ENCODE peak calls at places on chromosomes 11 and 22, in four cellular contexts. Z is body of pancreas, U is transverse colon, M is A549. K is an unnamed sample.

GRCh38 chr22:30609260-30610185 is 2.5 kb downstream of the TCN2 start:
- DNase-seq in Z (peak), M (peak), U (peak), K (peak)

GRCh38 chr11:36210529-36210928 is 78.7 kb downstream of the COMMD9 start:
- DNase-seq in M (no peak), Z (no peak), U (no peak), K (peak)

GRCh38 chr11:64389851-64390250 is 30.9 kb downstream of the RPS6KA4 start:
- DNase-seq in U (no peak), M (no peak), Z (no peak), K (no peak)

GRCh38 chr22:37581534-37581933 is 1.6 kb upstream of the LGALS2 start:
- DNase-seq in U (peak), M (no peak), Z (peak), K (peak)

GRCh38 chr22:44881624-44882023 is 128.2 kb downstream of the PHF21B start:
- DNase-seq in U (no peak), Z (no peak), M (no peak), K (no peak)

GRCh38 chr22:17678817-17679385 is 40.3 kb downstream of the BCL2L13 start:
- DNase-seq in M (no peak), U (no peak), Z (no peak), K (no peak)

GRCh38 chr11:15707971-15708370 is 593.2 kb downstream of the INSC start:
- DNase-seq in U (peak), Z (peak), M (peak), K (peak)

GRCh38 chr11:76783294-76783900 is at the start of gene TSKU:
- DNase-seq in U (no peak), M (no peak), Z (peak), K (no peak)

GRCh38 chr22:39384750-39385480 is 14.7 kb upstream of the TAB1 start:
- DNase-seq in U (no peak), M (peak), Z (no peak), K (no peak)

GRCh38 chr22:32780726-32781310 is 20.7 kb upstream of the TIMP3 start:
- DNase-seq in Z (no peak), U (no peak), M (no peak), K (no peak)

GRCh38 chr11:36818410-36818809 is 220.4 kb upstream of the RAG2 start:
- DNase-seq in Z (no peak), M (no peak), U (peak), K (no peak)

GRCh38 chr11:134759855-134760254 is 347.8 kb upstream of the B3GAT1 start:
- DNase-seq in U (no peak), M (no peak), Z (no peak), K (peak)

GRCh38 chr11:72308226-72309073 is 64.5 kb upstream of the PHOX2A start:
- DNase-seq in Z (peak), U (no peak), M (no peak), K (no peak)

GRCh38 chr11:28110108-28110838 is 2.1 kb downstream of the METTL15 start:
- DNase-seq in U (peak), M (peak), Z (peak), K (peak)

GRCh38 chr11:83033972-83034672 is 37.6 kb downstream of the RAB30 start:
- DNase-seq in Z (peak), U (peak), M (no peak), K (peak)

GRCh38 chr22:19942886-19943664 is 1.5 kb upstream of the TXNRD2 start:
- DNase-seq in M (no peak), U (no peak), Z (peak), K (no peak)

GRCh38 chr11:116366980-116367640 is 405.7 kb downstream of the BUD13 start:
- DNase-seq in M (no peak), Z (no peak), U (no peak), K (no peak)

GRCh38 chr11:61814242-61814957 is 2.4 kb downstream of the FADS1 start:
- DNase-seq in U (peak), Z (peak), M (no peak), K (no peak)

GRCh38 chr11:118604566-118604965 is 2.8 kb upstream of the PHLDB1 start:
- DNase-seq in U (no peak), M (no peak), Z (no peak), K (no peak)

GRCh38 chr11:19711911-19712280 is 741 bp upstream of the NAV2 start:
- DNase-seq in Z (no peak), U (peak), M (no peak), K (no peak)

GRCh38 chr11:24134879-24135588 is 361.8 kb upstream of the LUZP2 start:
- DNase-seq in Z (no peak), U (no peak), M (no peak), K (no peak)

DNA sequence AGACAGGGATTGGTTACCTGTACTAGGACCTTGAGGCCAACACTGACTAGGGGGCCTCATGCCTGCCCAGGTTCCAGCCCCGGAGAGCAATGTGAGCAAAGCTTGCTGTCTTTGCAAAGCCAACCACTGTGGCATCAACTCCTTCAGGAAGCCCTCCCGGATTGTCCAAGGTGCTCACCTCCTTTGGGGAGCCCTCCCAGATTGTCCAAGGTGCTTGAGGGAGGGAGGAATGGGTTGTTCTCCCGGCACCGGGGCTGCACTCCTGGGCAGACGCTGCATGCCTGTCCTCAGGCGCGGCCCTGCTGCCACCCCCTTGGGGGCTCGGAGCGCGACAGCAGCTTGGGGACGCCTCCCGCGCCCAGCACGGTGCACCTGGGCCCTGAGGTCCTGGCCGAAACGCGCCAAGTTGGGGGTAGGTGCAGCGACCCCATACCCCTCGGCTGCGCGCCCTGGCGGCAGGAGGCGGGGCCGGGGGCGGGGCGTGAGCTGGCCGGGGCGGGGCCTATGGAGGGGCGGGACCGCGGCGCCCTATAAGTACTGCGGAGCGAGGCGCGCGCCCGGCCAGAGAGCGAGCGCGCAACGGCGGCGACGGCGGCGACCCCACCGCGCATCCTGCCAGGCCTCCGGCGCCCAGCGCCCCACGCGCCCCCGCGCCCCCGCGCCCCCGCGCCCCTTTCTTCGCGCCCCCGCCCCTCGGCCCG is at the start of gene CD81:
- DNase-seq in U (no peak), M (peak), Z (peak), K (peak)
- TF ChIP-seq POLR2A in U (no peak), M (peak), Z (no peak), K (peak)

GRCh38 chr22:41524283-41524682 is 20.0 kb downstream of the POLR3H start:
- DNase-seq in M (no peak), U (peak), Z (peak), K (no peak)
- H3K27ac ChIP-seq in M (no peak), U (peak), Z (peak), K (peak)

DNA sequence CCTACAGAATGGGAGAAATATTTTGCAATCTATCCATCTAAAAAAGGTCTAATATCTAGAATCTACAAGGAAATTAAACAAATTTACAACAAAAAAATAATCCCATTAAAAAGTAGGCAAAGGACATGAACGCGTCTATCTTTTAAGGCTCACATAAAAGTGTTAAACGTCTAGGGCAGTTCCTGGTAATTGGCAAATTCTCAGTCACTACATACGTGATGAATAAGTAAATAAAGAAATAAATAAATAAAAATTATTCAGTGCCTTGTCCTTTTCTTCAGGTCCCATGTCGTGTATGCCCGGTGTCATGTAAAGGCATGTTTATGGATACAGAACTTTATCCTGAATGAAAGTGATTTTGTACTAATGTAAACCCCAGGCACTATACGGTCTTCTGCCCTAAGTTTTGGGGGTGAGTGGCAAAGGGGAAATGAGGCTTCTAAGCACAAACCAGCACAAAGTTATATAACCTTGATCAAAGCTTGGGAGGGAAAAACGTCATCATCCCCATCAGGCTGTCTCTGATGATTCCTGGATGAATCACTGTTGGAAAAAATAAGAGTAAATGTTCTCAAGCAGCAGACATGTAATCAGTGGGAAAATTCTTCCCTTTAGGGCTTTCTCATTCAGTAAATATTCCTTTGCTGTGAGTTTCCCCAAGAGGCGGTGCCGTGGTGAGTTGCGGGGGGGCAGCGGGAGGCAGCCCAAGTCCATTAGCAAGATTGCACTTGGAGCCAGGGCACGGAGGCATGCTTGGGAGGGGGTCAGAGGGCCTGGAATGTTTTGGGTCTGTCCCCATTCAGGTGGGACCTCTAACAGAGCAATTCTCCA is 30.4 kb upstream of the MICAL2 start:
- DNase-seq in Z (peak), U (peak), M (peak), K (peak)
- TF ChIP-seq POLR2A in Z (no peak), U (no peak), M (no peak), K (no peak)

GRCh38 chr11:114258696-114259095 is 37.5 kb upstream of the NNMT start:
- DNase-seq in Z (no peak), M (no peak), U (no peak), K (no peak)

GRCh38 chr11:114260077-114260476 is 36.1 kb upstream of the NNMT start:
- DNase-seq in Z (no peak), U (no peak), M (no peak), K (no peak)

GRCh38 chr11:114257621-114258558 is 38.3 kb upstream of the NNMT start:
- DNase-seq in Z (peak), M (no peak), U (no peak), K (peak)

GRCh38 chr11:114259551-114259983 is 36.6 kb upstream of the NNMT start:
- DNase-seq in U (no peak), Z (no peak), M (no peak), K (peak)

DNA sequence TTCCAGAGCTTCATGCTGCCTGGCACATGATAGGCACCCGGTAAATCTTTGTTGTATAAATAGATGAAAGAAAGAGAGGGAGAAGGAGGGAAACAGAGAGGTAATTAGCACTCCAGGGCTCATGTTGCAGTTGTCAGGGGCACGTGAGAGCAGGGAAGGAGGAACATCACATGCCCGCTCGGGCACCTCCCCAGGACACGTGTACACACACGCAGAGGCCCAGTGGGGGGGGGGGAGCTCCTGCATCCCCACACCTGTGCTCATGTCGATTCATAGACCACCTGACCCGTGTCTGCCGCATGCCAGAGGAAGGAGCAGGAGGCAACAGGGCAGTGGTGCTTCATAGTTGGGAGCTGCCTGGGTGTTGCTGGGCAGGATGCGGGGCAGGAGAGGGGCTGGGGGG is 37.1 kb upstream of the NNMT start:
- DNase-seq in U (no peak), Z (peak), M (no peak), K (no peak)
- H3K27ac ChIP-seq in U (peak), Z (no peak), M (no peak), K (no peak)

DNA sequence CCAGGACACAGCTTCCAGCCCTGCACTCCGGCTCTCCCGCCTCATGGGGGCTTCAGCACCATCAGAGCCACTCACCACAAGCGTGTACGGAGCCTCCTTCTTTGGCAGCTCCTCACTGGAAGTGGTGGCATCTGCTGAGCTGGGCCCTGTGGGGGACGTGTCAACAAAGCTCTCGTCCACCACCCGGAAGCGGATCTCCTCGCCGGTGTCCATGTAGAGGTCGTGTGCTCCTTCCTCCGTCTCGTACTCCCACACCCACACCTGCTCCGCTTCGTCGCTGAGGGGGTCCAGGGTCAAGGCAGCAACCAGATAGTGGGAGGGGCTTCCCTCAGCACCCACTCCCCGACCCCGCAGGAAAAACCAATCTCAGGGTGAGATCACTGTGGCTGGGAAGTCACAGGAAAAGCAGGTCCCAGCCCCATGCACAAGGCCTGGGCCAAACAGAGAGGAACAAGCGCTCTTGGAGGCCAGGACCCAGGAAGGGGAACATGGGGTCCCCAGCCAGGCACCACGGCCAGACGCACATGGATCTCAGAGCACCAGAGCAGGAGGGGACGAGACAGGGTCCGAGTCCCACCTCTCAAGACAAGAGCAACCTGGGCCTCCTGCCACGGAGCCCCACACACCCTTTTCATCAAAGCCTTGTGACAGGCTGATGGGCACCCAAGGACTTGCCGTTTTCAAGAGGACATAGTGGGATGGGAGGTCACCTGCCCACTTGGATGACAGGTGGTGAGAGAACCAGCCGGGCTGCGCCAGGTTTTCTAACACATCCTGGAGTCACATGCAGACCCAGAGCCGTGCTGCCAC is 13.5 kb downstream of the POLR3H start:
- DNase-seq in U (no peak), Z (no peak), M (no peak), K (no peak)
- TF ChIP-seq POLR2A in U (no peak), Z (no peak), M (no peak), K (no peak)

GRCh38 chr11:68999093-68999747 is 13.8 kb downstream of the MRGPRF start:
- DNase-seq in U (peak), M (no peak), Z (no peak), K (no peak)
- H3K27ac ChIP-seq in U (peak), M (no peak), Z (no peak), K (peak)

DNA sequence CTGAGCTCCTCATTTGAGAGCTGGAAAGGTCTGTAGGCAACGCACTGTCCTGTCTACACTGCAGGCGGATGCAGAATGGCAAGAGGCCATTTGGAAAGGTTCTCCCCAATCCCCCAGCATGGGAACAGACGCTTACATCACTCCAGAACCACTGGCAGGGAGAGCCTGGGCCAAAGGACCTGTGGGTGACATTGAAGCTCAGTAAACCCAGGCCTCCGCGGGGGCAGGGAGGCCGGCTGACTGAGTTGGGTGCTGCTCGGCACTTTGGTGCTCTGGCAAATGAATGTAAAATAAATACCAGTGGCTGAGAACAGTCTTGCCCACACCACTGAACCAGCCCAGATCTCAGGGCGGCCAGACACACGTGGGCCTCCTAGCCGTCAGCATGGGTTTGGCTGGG is 22.4 kb downstream of the TOM1 start:
- DNase-seq in U (no peak), M (no peak), Z (no peak), K (no peak)
- TF ChIP-seq POLR2A in U (no peak), M (no peak), Z (no peak), K (no peak)

GRCh38 chr11:94766656-94767291 is 1.4 kb upstream of the AMOTL1 start:
- DNase-seq in M (no peak), U (no peak), Z (no peak), K (no peak)
- H3K27ac ChIP-seq in M (no peak), U (peak), Z (peak), K (peak)